ENCODE peak calls at places on chromosome 3, in seven cellular contexts. C, H, I, W, V, T and M are unnamed samples.

GRCh38 chr3:50600141-50600753 is 11.3 kb downstream of the CISH start:
- DNase-seq in W (no peak), C (no peak), I (no peak), V (no peak), T (no peak), H (no peak), M (no peak)

GRCh38 chr3:105139851-105140560 is 226.7 kb upstream of the ALCAM start:
- DNase-seq in I (no peak), W (no peak), C (no peak), V (no peak), T (peak), H (no peak), M (no peak)

GRCh38 chr3:17808994-17809393 is 66.6 kb upstream of the TBC1D5 start:
- DNase-seq in H (no peak), I (peak), V (no peak), W (peak), C (no peak), T (peak), M (no peak)

GRCh38 chr3:25448750-25449684 is 21.0 kb downstream of the RARB start:
- DNase-seq in C (no peak), I (peak), V (peak), H (no peak), W (peak), T (peak), M (no peak)

GRCh38 chr3:146970236-146970635 is 365.1 kb upstream of the PLSCR5 start:
- DNase-seq in T (no peak), C (no peak), V (no peak), H (no peak), I (no peak), W (no peak), M (no peak)

GRCh38 chr3:130968231-130968630 is 58.4 kb downstream of the ASTE1 start:
- DNase-seq in V (no peak), W (no peak), T (peak), I (no peak), H (no peak), C (no peak), M (no peak)

GRCh38 chr3:122258757-122259371 is 66.2 kb upstream of the CSTA start:
- DNase-seq in H (peak), T (peak), V (peak), C (peak), W (peak), I (peak), M (peak)

GRCh38 chr3:194879991-194880939 is 194.6 kb downstream of the FAM43A start:
- DNase-seq in T (peak), C (no peak), W (no peak), I (no peak), V (peak), H (peak), M (peak)

GRCh38 chr3:73614385-73614784 is 10.4 kb downstream of the PDZRN3 start:
- DNase-seq in C (no peak), H (no peak), I (no peak), T (peak), W (no peak), V (no peak), M (no peak)

GRCh38 chr3:4772171-4772804 is 206.9 kb upstream of the BHLHE40 start:
- DNase-seq in H (no peak), C (no peak), I (no peak), W (no peak), V (peak), T (peak), M (no peak)

GRCh38 chr3:161558256-161558655 is 61.6 kb downstream of the OTOL1 start:
- DNase-seq in H (no peak), V (no peak), W (no peak), C (no peak), T (peak), I (no peak), M (no peak)

GRCh38 chr3:71129611-71130515 is 453.7 kb downstream of the FOXP1 start:
- DNase-seq in C (no peak), T (peak), I (peak), W (no peak), V (no peak), H (no peak), M (no peak)